ENCODE peak calls at places on chromosomes 11 and 22, in seven cellular contexts. Y is astrocyte, D is GM23338, G is PC-9, L is HCT116, H is fibroblast of lung, N is GM23248. I is an unnamed sample. For H3K36me3, the result is how much of the 10 kb centered on the place peaks cover.

GRCh38 chr11:9367551-9367950 is 16.9 kb upstream of the IPO7 start:
- DNase-seq in G (no peak), H (no peak), D (no peak), Y (no peak), L (no peak), N (no peak), I (no peak)

GRCh38 chr11:104275992-104276391 is 112.0 kb upstream of the PDGFD start:
- DNase-seq in G (no peak), D (peak), N (peak), L (no peak), H (no peak), Y (no peak), I (no peak)

GRCh38 chr11:134343646-134344045 is 11.9 kb downstream of the GLB1L2 start:
- DNase-seq in N (no peak), G (no peak), D (no peak), L (no peak), H (no peak), Y (no peak), I (no peak)

GRCh38 chr11:120139316-120140069 is 1.6 kb upstream of the TRIM29 start:
- DNase-seq in N (no peak), H (no peak), D (no peak), L (no peak), G (no peak), Y (no peak), I (no peak)

GRCh38 chr22:44622147-44622427 is 79.9 kb upstream of the PRR5 start:
- DNase-seq in H (no peak), G (peak), L (no peak), D (no peak), N (no peak), Y (no peak), I (no peak)

GRCh38 chr11:124584681-124585372 is 15.0 kb downstream of the OR8A1 start:
- DNase-seq in D (no peak), H (no peak), Y (no peak), N (no peak), L (no peak), G (no peak), I (no peak)

GRCh38 chr11:26551186-26551801 is 20.8 kb downstream of the MUC15 start:
- DNase-seq in D (no peak), G (no peak), Y (no peak), H (peak), N (peak), L (no peak), I (no peak)

GRCh38 chr22:48758021-48758561 is 1069.6 kb downstream of the BRD1 start:
- DNase-seq in Y (no peak), H (no peak), D (no peak), N (no peak), G (no peak), L (no peak), I (no peak)

GRCh38 chr11:120219157-120219934 is 8.5 kb downstream of the OAF start:
- DNase-seq in G (no peak), N (peak), D (no peak), Y (no peak), L (no peak), H (no peak), I (no peak)

GRCh38 chr11:86495341-86495740 is 120.7 kb downstream of the CCDC81 start:
- DNase-seq in H (no peak), Y (no peak), D (no peak), N (no peak), L (no peak), G (no peak), I (peak)

GRCh38 chr22:21593406-21594232 is 26.1 kb downstream of the UBE2L3 start:
- DNase-seq in N (peak), H (no peak), Y (no peak), L (no peak), G (no peak), D (peak), I (no peak)

GRCh38 chr11:12200359-12201015 is 90.1 kb downstream of the MICAL2 start:
- DNase-seq in G (peak), L (no peak), H (peak), D (no peak), N (peak), Y (peak), I (no peak)

GRCh38 chr11:47518212-47518959 is 34.5 kb downstream of the CELF1 start:
- DNase-seq in N (no peak), G (no peak), L (no peak), Y (no peak), D (no peak), H (no peak), I (no peak)

GRCh38 chr11:78838417-78838816 is 263.8 kb upstream of the NARS2 start:
- DNase-seq in G (no peak), L (peak), H (peak), Y (no peak), N (no peak), D (peak), I (no peak)

GRCh38 chr22:22408269-22408668 is 100.3 kb downstream of the ZNF280B start:
- DNase-seq in G (no peak), Y (no peak), D (no peak), N (no peak), H (no peak), L (no peak), I (no peak)

GRCh38 chr11:44028401-44028800 is 19.4 kb upstream of the ACCSL start:
- DNase-seq in L (no peak), H (no peak), N (peak), G (no peak), Y (no peak), D (no peak), I (no peak)

GRCh38 chr11:17673951-17674350 is 45.4 kb upstream of the MYOD1 start:
- DNase-seq in L (no peak), Y (peak), N (no peak), D (no peak), H (no peak), G (no peak), I (no peak)

GRCh38 chr11:62560566-62561103 is 13.1 kb downstream of the EEF1G start:
- DNase-seq in N (peak), Y (peak), G (peak), H (peak), L (peak), D (peak), I (no peak)

GRCh38 chr11:3950996-3951662 is 95.7 kb downstream of the STIM1 start:
- DNase-seq in H (peak), Y (peak), N (peak), L (no peak), G (no peak), D (peak), I (no peak)

GRCh38 chr11:27806122-27806521 is 105.9 kb upstream of the BDNF start:
- DNase-seq in G (no peak), H (no peak), D (peak), Y (no peak), N (no peak), L (no peak), I (no peak)

GRCh38 chr11:131859811-131860210 is 489.4 kb downstream of the NTM start:
- DNase-seq in G (no peak), D (no peak), N (peak), H (peak), Y (peak), L (no peak), I (no peak)

GRCh38 chr22:19085233-19086043 is 36.8 kb downstream of the DGCR2 start:
- DNase-seq in L (no peak), D (peak), H (peak), N (peak), Y (no peak), G (no peak), I (no peak)

GRCh38 chr22:28051787-28052356 is 132.8 kb upstream of the PITPNB start:
- DNase-seq in D (peak), G (peak), N (peak), Y (no peak), L (peak), H (peak), I (peak)

GRCh38 chr22:39254122-39254521 is 9.3 kb upstream of the PDGFB start:
- DNase-seq in H (no peak), L (no peak), N (no peak), G (peak), D (no peak), Y (no peak), I (no peak)

GRCh38 chr22:29308148-29308790 is 1.8 kb downstream of the GAS2L1 start:
- DNase-seq in H (no peak), Y (no peak), N (no peak), D (no peak), L (no peak), G (no peak), I (no peak)

GRCh38 chr22:29307658-29308147 is 1.3 kb downstream of the GAS2L1 start:
- DNase-seq in G (no peak), L (no peak), D (no peak), Y (no peak), H (no peak), N (no peak), I (no peak)

GRCh38 chr22:29306830-29307657 is 594 bp downstream of the GAS2L1 start:
- DNase-seq in H (peak), N (peak), D (peak), Y (no peak), G (peak), L (no peak), I (no peak)

GRCh38 chr22:29305836-29306174 is 645 bp upstream of the GAS2L1 start:
- DNase-seq in L (no peak), Y (no peak), G (no peak), N (no peak), H (no peak), D (no peak), I (no peak)

GRCh38 chr22:29306175-29306829 is at the start of gene GAS2L1:
- DNase-seq in H (peak), G (peak), L (peak), D (peak), Y (peak), N (peak), I (no peak)
- TF ChIP-seq EZH2 in H (no peak), G (no peak), L (no peak), D (no peak), Y (no peak), N (no peak), I (no peak)

GRCh38 chr11:75351541-75352416 is at the start of gene ARRB1:
- DNase-seq in N (peak), L (no peak), Y (peak), G (peak), H (peak), D (peak), I (no peak)

GRCh38 chr11:75347781-75348613 is 3.5 kb downstream of the ARRB1 start:
- DNase-seq in N (peak), H (peak), G (no peak), L (no peak), D (no peak), Y (peak), I (no peak)

GRCh38 chr11:75350743-75351540 is 519 bp downstream of the ARRB1 start:
- DNase-seq in D (peak), H (peak), N (peak), G (no peak), L (no peak), Y (peak), I (no peak)

GRCh38 chr11:75349540-75350116 is 1.8 kb downstream of the ARRB1 start:
- DNase-seq in Y (no peak), D (no peak), N (no peak), L (no peak), G (no peak), H (no peak), I (no peak)

DNA sequence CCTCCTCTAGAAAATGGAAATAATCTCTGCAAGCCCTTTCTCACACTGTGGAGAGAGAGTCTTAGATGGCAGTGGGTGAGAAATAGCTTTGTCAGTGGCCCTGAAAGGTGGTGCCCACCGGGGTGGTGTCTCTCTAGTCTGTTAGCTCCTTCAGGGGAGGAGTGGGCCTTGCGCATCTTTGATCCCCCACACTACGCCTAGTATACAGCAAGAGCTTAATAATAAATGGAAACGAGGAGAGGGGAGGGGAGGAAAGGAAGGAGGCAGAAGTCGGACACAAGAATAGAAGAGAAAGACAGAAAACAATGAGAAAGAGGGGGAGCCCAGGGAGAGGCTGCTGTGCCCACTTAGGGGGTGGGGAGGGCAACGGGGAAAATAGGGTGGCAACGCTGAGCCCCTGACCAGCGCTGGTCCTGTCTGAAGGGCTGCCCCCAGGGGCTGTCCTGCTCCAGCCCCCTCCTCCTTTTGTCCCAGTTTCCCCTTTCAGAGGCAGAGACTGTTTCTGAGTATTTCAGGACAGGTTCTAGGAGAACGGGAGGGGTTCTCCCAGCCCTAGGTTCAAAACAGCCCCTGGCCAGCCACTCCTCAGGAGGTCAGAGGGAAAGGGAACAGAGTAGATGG is 1.2 kb downstream of the ARRB1 start:
- DNase-seq in D (no peak), G (no peak), N (no peak), H (no peak), L (no peak), Y (no peak), I (no peak)
- H3K4me3 ChIP-seq in D (peak), G (peak), N (no peak), H (no peak), L (peak), Y (no peak), I (peak)

GRCh38 chr11:71462726-71463125 is 9.7 kb downstream of the NADSYN1 start:
- DNase-seq in Y (no peak), D (no peak), G (no peak), H (no peak), L (no peak), N (no peak), I (no peak)
- H3K36me3 ChIP-seq in Y (under half), D (under half), G (under half), H (under half), L (under half), N (under half), I (under half)

DNA sequence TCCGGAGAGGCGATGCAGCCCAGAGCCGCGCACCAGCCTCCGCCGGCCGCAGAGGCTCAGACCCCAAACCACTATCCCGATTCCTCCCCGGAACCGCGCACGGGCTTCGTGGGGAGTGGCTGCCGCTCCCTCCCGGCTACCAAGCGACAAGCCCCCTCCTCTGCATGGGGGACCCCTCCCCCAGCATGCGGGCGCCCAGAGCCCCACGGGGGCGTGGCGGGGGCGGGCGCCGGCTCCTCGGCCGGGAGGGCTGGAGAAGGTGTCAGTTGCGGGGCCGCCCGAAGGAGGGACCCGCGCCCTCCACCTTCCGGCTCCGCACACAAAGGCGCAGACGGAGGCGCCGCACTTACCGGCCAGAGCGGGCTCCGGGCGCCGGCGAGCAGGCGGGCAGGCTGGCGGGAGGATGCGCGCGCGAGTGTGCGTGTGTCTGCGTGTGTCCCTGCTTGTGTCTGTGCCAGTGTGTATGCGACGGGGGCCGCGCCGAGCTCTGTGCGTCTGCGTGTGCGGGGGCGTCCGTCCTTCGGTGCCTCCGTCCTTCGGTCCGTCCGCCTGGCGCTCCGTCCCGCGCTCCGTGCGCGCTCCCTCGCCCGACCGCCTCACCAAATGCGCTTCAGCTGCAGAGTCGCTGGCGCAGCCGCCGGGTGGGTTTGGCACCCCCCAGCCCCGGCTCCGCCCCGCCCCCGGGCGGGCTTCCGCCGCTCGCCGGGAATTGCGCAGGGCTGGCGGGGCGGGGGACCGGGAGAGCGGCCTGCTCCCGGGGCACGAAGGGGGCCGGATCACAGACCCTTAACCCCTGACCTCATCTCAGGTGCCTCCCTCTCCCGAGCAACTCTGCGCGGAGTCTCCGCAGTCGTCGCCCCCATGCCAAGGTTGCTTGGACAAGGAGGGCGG is at the start of gene PTPN5:
- DNase-seq in L (no peak), G (no peak), H (no peak), D (peak), Y (peak), N (peak), I (no peak)
- TF ChIP-seq EZH2 in L (no peak), G (no peak), H (peak), D (no peak), Y (peak), N (no peak), I (no peak)

DNA sequence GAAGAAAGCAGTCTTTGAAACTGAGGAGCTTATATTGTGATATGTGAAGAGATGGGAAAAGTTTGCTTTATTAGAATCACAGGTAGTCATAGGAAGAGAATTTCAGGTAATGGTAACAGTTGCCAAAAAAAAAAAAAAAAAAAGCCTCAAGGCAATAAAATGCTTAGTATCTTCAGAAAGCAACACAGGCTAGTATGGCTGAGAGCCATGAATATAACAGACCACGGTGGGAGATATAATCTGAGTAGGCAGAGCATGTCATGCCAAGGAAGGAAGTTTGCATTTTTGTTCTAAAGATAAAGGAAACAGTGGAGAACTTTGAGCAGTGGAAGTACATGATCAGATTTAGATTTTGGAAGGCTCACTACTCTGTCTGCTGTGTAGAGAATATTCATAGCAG is 211.4 kb downstream of the ETS1 start:
- DNase-seq in L (no peak), G (no peak), N (no peak), H (no peak), D (no peak), Y (no peak), I (no peak)
- H3K4me3 ChIP-seq in L (no peak), G (no peak), N (no peak), H (no peak), D (no peak), Y (no peak), I (no peak)

GRCh38 chr22:46826438-46826837 is 64.0 kb downstream of the TBC1D22A start:
- DNase-seq in N (no peak), G (no peak), D (no peak), H (no peak), Y (no peak), L (no peak), I (no peak)

GRCh38 chr22:46823248-46823647 is 60.8 kb downstream of the TBC1D22A start:
- DNase-seq in L (no peak), N (no peak), D (no peak), H (no peak), Y (no peak), G (no peak), I (no peak)

GRCh38 chr22:46825145-46825544 is 62.7 kb downstream of the TBC1D22A start:
- DNase-seq in N (no peak), H (no peak), G (no peak), D (no peak), L (no peak), Y (no peak), I (no peak)

GRCh38 chr22:46823654-46824053 is 61.2 kb downstream of the TBC1D22A start:
- DNase-seq in L (no peak), N (no peak), D (no peak), G (no peak), H (no peak), Y (no peak), I (no peak)

GRCh38 chr22:46824348-46824909 is 62.0 kb downstream of the TBC1D22A start:
- DNase-seq in G (no peak), L (no peak), N (no peak), H (no peak), Y (no peak), D (no peak), I (no peak)
- H3K36me3 ChIP-seq in G (under half), L (under half), N (under half), H (under half), Y (under half), D (under half), I (under half)

GRCh38 chr11:1391165-1392010 is 1.7 kb downstream of the BRSK2 start:
- DNase-seq in L (no peak), Y (no peak), N (no peak), H (no peak), G (no peak), D (peak), I (no peak)

GRCh38 chr11:1389103-1389931 is 417 bp upstream of the BRSK2 start:
- DNase-seq in L (peak), D (peak), N (peak), Y (peak), H (peak), G (peak), I (peak)

GRCh38 chr11:1389932-1390587 is at the start of gene BRSK2:
- DNase-seq in G (no peak), N (peak), L (no peak), H (no peak), Y (no peak), D (peak), I (no peak)

GRCh38 chr11:1392111-1392510 is 2.4 kb downstream of the BRSK2 start:
- DNase-seq in Y (no peak), L (no peak), N (no peak), H (no peak), D (no peak), G (no peak), I (no peak)

DNA sequence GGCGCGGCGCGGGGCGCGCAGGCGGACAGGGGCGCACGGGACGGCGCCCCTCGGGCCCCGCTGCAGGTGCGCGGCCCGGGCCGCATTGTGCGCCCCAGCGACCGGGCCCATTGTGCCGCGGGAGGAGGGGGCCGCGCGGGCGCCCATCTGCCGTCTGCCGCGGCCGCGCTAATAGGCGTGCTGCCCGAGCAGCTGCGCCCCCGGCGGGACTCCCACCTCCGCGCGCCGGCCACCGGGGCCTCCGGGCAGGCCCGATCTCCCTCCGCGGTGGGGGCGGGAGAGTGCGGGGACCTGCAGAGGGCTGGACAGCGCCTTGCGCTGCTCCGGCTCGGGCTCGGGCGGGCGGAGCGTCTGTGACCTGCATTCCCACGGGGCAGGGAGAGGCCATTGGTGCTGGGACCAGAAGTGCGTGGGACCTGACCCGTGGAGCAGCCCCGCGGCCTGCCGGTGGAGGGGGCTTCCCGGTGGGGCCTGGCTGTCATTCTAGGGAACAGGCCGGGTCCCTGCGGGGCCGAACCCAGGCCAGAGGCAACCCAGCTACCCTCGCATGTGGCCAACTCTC is 950 bp downstream of the BRSK2 start:
- DNase-seq in H (no peak), D (peak), N (peak), G (no peak), Y (no peak), L (no peak), I (no peak)
- TF ChIP-seq EZH2 in H (peak), D (no peak), N (no peak), G (no peak), Y (peak), L (no peak), I (no peak)

GRCh38 chr11:71998061-71998460 is 648 bp upstream of the IL18BP start:
- DNase-seq in N (no peak), G (no peak), Y (no peak), L (no peak), H (no peak), D (no peak), I (no peak)

GRCh38 chr11:71998649-71999310 is at the start of gene IL18BP:
- DNase-seq in Y (no peak), L (no peak), H (no peak), N (no peak), G (no peak), D (no peak), I (no peak)

GRCh38 chr11:72000591-72000867 is 1.8 kb downstream of the IL18BP start:
- DNase-seq in Y (no peak), D (no peak), N (no peak), L (no peak), G (no peak), H (no peak), I (no peak)

GRCh38 chr11:71999813-72000590 is 1.3 kb downstream of the IL18BP start:
- DNase-seq in L (no peak), H (no peak), G (no peak), Y (no peak), N (no peak), D (no peak), I (no peak)

GRCh38 chr11:71999360-71999759 is 651 bp downstream of the IL18BP start:
- DNase-seq in L (no peak), G (no peak), Y (no peak), D (no peak), H (peak), N (peak), I (no peak)
- H3K4me3 ChIP-seq in L (no peak), G (no peak), Y (no peak), D (no peak), H (no peak), N (peak), I (no peak)

I was measured in SK-N-MC.